ENCODE peak calls at places on chromosomes 16 and 17, in nine cellular contexts. M is K562, U is ovary, P is IMR-90, A is transverse colon, B is H1, I is stomach, N is Peyer's patch, Y is gastrocnemius medialis. D is an unnamed sample.
A peak's percentile ranks its signal among the peaks of the same experiment; 100 is the strongest.

GRCh38 chr17:8002646-8003593 is 505 bp downstream of the GUCY2D start:
- DNase-seq in A (no peak), P (no peak), Y (no peak), M (no peak), I (no peak), B (no peak), N (no peak), U (no peak), D (no peak)

GRCh38 chr17:68840073-68840472 is 115.1 kb downstream of the ABCA8 start:
- DNase-seq in N (no peak), U (no peak), P (no peak), A (no peak), Y (peak; percentile 33), M (no peak), I (no peak), B (no peak), D (no peak)

GRCh38 chr17:21213491-21214014 is 408 bp downstream of the TMEM11 start:
- DNase-seq in M (peak; percentile 80), B (no peak), A (peak; percentile 52), P (no peak), U (no peak), Y (no peak), N (no peak), I (peak; percentile 47), D (peak; percentile 75)

GRCh38 chr16:19116711-19117449 is 3.1 kb downstream of the ITPRIPL2 start:
- DNase-seq in M (no peak), A (no peak), U (no peak), N (no peak), I (no peak), P (peak; percentile 34), B (no peak), Y (no peak), D (no peak)

GRCh38 chr17:76550712-76551615 is 11.1 kb downstream of the PRCD start:
- DNase-seq in N (no peak), Y (no peak), A (no peak), P (peak; percentile 54), M (no peak), B (no peak), I (no peak), U (no peak), D (no peak)

GRCh38 chr17:47840742-47841487 is at the start of gene SCRN2:
- DNase-seq in P (peak; percentile 68), A (peak; percentile 95), U (peak; percentile 89), Y (peak; percentile 89), B (peak; percentile 85), N (peak; percentile 97), M (peak; percentile 92), I (peak; percentile 93), D (peak; percentile 90)

GRCh38 chr16:86061771-86062170 is 162.8 kb downstream of the IRF8 start:
- DNase-seq in A (no peak), M (no peak), P (no peak), U (no peak), B (no peak), Y (no peak), N (peak; percentile 46), I (no peak), D (no peak)

GRCh38 chr17:17672453-17673368 is 8.5 kb upstream of the RAI1 start:
- DNase-seq in U (no peak), M (no peak), P (no peak), B (no peak), Y (no peak), A (no peak), I (no peak), N (no peak), D (no peak)

GRCh38 chr17:74987909-74988711 is 678 bp downstream of the CDR2L start:
- DNase-seq in P (peak; percentile 76), M (peak; percentile 77), B (no peak), I (peak; percentile 74), Y (peak; percentile 65), U (peak; percentile 84), A (peak; percentile 78), N (peak; percentile 87), D (peak; percentile 56)
- TF ChIP-seq POLR2A in P (peak; percentile 73), M (peak; percentile 2), B (no peak), I (no peak), Y (peak; percentile 40), U (no peak), A (peak; percentile 47), N (peak; percentile 3), D (no peak)

GRCh38 chr17:1786708-1787107 is 24.8 kb downstream of the SERPINF1 start:
- DNase-seq in P (peak; percentile 16), B (no peak), N (no peak), M (no peak), U (no peak), I (no peak), A (no peak), Y (no peak), D (no peak)

GRCh38 chr17:1782171-1782567 is 20.3 kb downstream of the SERPINF1 start:
- DNase-seq in P (no peak), A (no peak), U (no peak), I (no peak), Y (no peak), N (no peak), B (no peak), M (no peak), D (no peak)

GRCh38 chr17:1783271-1783670 is 21.4 kb downstream of the SERPINF1 start:
- DNase-seq in M (no peak), I (no peak), P (no peak), Y (peak; percentile 74), A (no peak), B (no peak), N (no peak), U (peak; percentile 71), D (no peak)

GRCh38 chr17:1785925-1786324 is 24.1 kb downstream of the SERPINF1 start:
- DNase-seq in Y (peak; percentile 72), U (no peak), A (no peak), P (no peak), B (no peak), M (no peak), N (no peak), I (no peak), D (no peak)

GRCh38 chr17:1783834-1784611 is 22.2 kb downstream of the SERPINF1 start:
- DNase-seq in M (peak; percentile 42), A (peak; percentile 74), N (no peak), U (peak; percentile 88), I (peak; percentile 63), P (peak; percentile 86), Y (peak; percentile 99), B (no peak), D (peak; percentile 84)
- TF ChIP-seq POLR2A in M (no peak), A (peak; percentile 58), N (no peak), U (peak; percentile 68), I (no peak), P (no peak), Y (peak; percentile 87), B (no peak), D (peak; percentile 34)

DNA sequence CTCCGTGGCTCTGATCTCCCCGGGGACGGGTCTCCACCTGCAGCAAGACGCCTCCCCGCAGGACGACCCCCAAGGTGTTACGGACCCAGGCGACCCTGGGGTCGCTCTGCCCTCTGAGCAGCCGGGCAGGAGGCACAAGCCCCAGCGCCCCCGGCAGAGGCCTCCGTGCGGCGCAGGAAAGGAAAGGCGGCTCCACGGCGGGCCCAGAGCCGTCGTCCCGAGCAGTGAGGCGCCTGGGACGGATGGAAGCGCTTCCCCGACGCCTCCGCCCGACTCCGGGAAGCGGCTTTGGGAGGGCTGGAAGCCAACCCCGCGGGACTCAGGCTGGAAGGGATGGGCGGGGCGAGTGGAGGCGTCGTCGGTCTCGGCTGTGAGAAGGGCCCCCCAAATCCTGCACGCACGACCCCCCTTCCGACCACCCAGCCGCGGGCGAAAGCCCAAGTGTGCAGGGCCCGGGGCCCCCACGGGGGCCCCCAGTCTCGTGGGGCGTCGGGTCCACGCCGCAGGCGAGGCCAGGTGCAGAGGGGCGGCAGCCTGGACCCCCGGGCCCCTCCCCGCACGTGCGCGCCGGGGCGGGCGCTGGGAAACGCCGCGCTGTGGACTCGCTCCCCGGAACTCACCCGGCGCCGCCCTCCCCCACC is 32.7 kb upstream of the RPH3AL start:
- DNase-seq in U (peak; percentile 82), P (no peak), Y (no peak), A (peak; percentile 42), B (no peak), I (peak; percentile 48), M (peak; percentile 69), N (peak; percentile 67), D (no peak)
- TF ChIP-seq POLR2A in U (no peak), P (no peak), Y (no peak), A (no peak), B (no peak), I (no peak), M (no peak), N (no peak), D (no peak)

GRCh38 chr16:84661418-84662060 is 13.2 kb downstream of the KLHL36 start:
- DNase-seq in B (no peak), U (no peak), A (no peak), Y (no peak), I (no peak), M (no peak), N (no peak), P (no peak), D (no peak)
- TF ChIP-seq POLR2A in B (no peak), U (no peak), A (no peak), Y (no peak), I (no peak), M (no peak), N (no peak), P (no peak), D (no peak)

GRCh38 chr16:58684001-58684353 is 593 bp downstream of the SLC38A7 start:
- DNase-seq in B (no peak), A (no peak), I (no peak), U (no peak), N (no peak), Y (no peak), P (peak; percentile 10), M (no peak), D (peak; percentile 48)

GRCh38 chr16:58685084-58685449 is 497 bp upstream of the SLC38A7 start:
- DNase-seq in M (no peak), Y (no peak), I (no peak), U (no peak), B (no peak), A (no peak), P (no peak), N (no peak), D (no peak)

GRCh38 chr16:58679763-58680162 is 4.8 kb downstream of the SLC38A7 start:
- DNase-seq in N (no peak), B (no peak), P (no peak), M (no peak), Y (no peak), U (no peak), I (no peak), A (no peak), D (no peak)

GRCh38 chr16:58678716-58679115 is 5.9 kb downstream of the SLC38A7 start:
- DNase-seq in U (no peak), M (no peak), N (no peak), A (no peak), Y (peak; percentile 31), P (no peak), I (no peak), B (no peak), D (no peak)

GRCh38 chr16:58684354-58685083 is at the start of gene SLC38A7:
- DNase-seq in U (peak; percentile 87), B (peak; percentile 61), N (peak; percentile 88), Y (peak; percentile 89), M (peak; percentile 87), A (peak; percentile 90), P (peak; percentile 80), I (peak; percentile 87), D (peak; percentile 81)
- TF ChIP-seq POLR2A in U (no peak), B (peak; percentile 39), N (no peak), Y (peak; percentile 25), M (peak; percentile 64), A (peak; percentile 32), P (peak; percentile 51), I (no peak), D (peak; percentile 47)